ENCODE peak calls at places on chromosomes 4 and X, in four cellular contexts. J is activated B cell treated with CpG ODN at 0.5 μM for 24 hours, G is BE2C, M is iris pigment epithelial cell. C is an unnamed sample.

GRCh38 chrX:103428525-103428924 is 52.2 kb downstream of the BEX3 start:
- DNase-seq in J (no peak), G (no peak), M (no peak), C (no peak)

GRCh38 chr4:104017213-104017612 is 297.4 kb upstream of the TACR3 start:
- DNase-seq in J (no peak), G (no peak), M (no peak), C (no peak)

GRCh38 chr4:73740353-73740778 is at the start of gene CXCL8:
- DNase-seq in J (no peak), G (no peak), M (peak; percentile 98), C (peak; percentile 76)

GRCh38 chr4:53507671-53508286 is 83.5 kb downstream of the LNX1 start:
- DNase-seq in J (no peak), G (no peak), M (peak; percentile 69), C (no peak)

GRCh38 chr4:5972571-5972970 is 45.7 kb downstream of the C4orf50 start:
- DNase-seq in J (no peak), G (no peak), M (no peak), C (no peak)

GRCh38 chrX:2320580-2321327 is 180.0 kb downstream of the DHRSX start:
- DNase-seq in J (no peak), G (no peak), M (peak; percentile 89), C (peak; percentile 73)

GRCh38 chr4:30870513-30870912 is 150.3 kb downstream of the PCDH7 start:
- DNase-seq in J (no peak), G (no peak), M (no peak), C (no peak)

GRCh38 chr4:89609756-89610155 is 227.2 kb downstream of the SNCA start:
- DNase-seq in J (no peak), G (no peak), M (no peak), C (no peak)

GRCh38 chrX:13898084-13898483 is 81.2 kb upstream of the GPM6B start:
- DNase-seq in J (no peak), G (peak; percentile 61), M (peak; percentile 38), C (no peak)

GRCh38 chr4:113837397-113837796 is 75.9 kb upstream of the CAMK2D start:
- DNase-seq in J (no peak), G (no peak), M (peak; percentile 93), C (no peak)

GRCh38 chr4:7389719-7390118 is 45.0 kb downstream of the PSAPL1 start:
- DNase-seq in J (no peak), G (no peak), M (no peak), C (no peak)

GRCh38 chr4:153514001-153514526 is 47.9 kb downstream of the TMEM131L start:
- DNase-seq in J (no peak), G (no peak), M (peak; percentile 78), C (no peak)

GRCh38 chr4:156615066-156615514 is 356.5 kb downstream of the PDGFC start:
- DNase-seq in J (no peak), G (no peak), M (peak; percentile 99), C (peak; percentile 42)

GRCh38 chrX:103637604-103638338 is 9.0 kb downstream of the TCEAL1 start:
- DNase-seq in J (no peak), G (no peak), M (no peak), C (no peak)